ENCODE peak calls at places on chromosomes 1 and 21, in seven cellular contexts. F, I, W, Z, V, A and X are unnamed samples.

GRCh38 chr1:168933143-168933840 is 173.2 kb upstream of the ATP1B1 start:
- DNase-seq in A (no peak), W (no peak), Z (no peak), I (no peak), F (no peak), V (no peak), X (no peak)

GRCh38 chr1:223142795-223143759 is at the start of gene TLR5:
- DNase-seq in Z (peak), F (peak), I (no peak), W (peak), V (peak), A (peak), X (no peak)

GRCh38 chr1:171809834-171810233 is 28.4 kb downstream of the METTL13 start:
- DNase-seq in V (no peak), Z (no peak), I (no peak), A (no peak), W (peak), F (no peak), X (no peak)

GRCh38 chr1:31954607-31955283 is 16.6 kb upstream of the PTP4A2 start:
- DNase-seq in W (peak), I (peak), A (peak), Z (peak), V (no peak), F (no peak), X (no peak)

GRCh38 chr1:30704271-30704670 is 19.1 kb downstream of the MATN1 start:
- DNase-seq in F (no peak), Z (no peak), W (peak), I (no peak), A (no peak), V (no peak), X (no peak)

GRCh38 chr1:221204055-221204833 is 325.0 kb downstream of the HLX start:
- DNase-seq in F (no peak), A (no peak), W (no peak), V (no peak), I (no peak), Z (no peak), X (no peak)

GRCh38 chr1:35220976-35221375 is 28.0 kb upstream of the SFPQ start:
- DNase-seq in F (no peak), V (no peak), W (peak), A (peak), Z (peak), I (no peak), X (no peak)

GRCh38 chr21:42080788-42081083 is 9.6 kb downstream of the UMODL1 start:
- DNase-seq in F (no peak), I (peak), A (no peak), W (peak), V (no peak), Z (no peak), X (no peak)

GRCh38 chr1:227192163-227192562 is 126.1 kb downstream of the CDC42BPA start:
- DNase-seq in I (peak), Z (peak), A (peak), W (peak), V (no peak), F (no peak), X (peak)

GRCh38 chr1:179016694-179017382 is 8.9 kb upstream of the FAM20B start:
- DNase-seq in V (no peak), W (peak), F (no peak), I (peak), Z (peak), A (peak), X (peak)

GRCh38 chr1:57468661-57469523 is 45.0 kb upstream of the DAB1 start:
- DNase-seq in F (no peak), Z (no peak), V (no peak), I (peak), A (no peak), W (no peak), X (no peak)

GRCh38 chr1:223844962-223845809 is 561 bp downstream of the TP53BP2 start:
- DNase-seq in Z (peak), F (no peak), V (peak), A (no peak), I (no peak), W (peak), X (no peak)